ENCODE peak calls at places on chromosome 14, in eight cellular contexts. L is right cardiac atrium, U is A549, B is lung, M is psoas muscle, Q is esophagus muscularis mucosa, E is GM23248, P is IMR-90. J is an unnamed sample. For H3K4me1, the result is how much of the 10 kb centered on the place peaks cover.

GRCh38 chr14:54117401-54117800 is 160.8 kb upstream of the BMP4 start:
- DNase-seq in L (no peak), U (no peak), B (no peak), M (no peak), Q (no peak), E (no peak), P (no peak), J (no peak)

GRCh38 chr14:70707138-70708038 is 65.7 kb downstream of the TTC9 start:
- DNase-seq in L (no peak), U (no peak), B (peak), M (no peak), Q (no peak), E (peak), P (peak), J (peak)

GRCh38 chr14:20794644-20795369 is 7.8 kb downstream of the RNASE1 start:
- DNase-seq in L (no peak), U (no peak), B (no peak), M (no peak), Q (no peak), E (peak), P (no peak), J (no peak)

GRCh38 chr14:93337143-93337753 is 4.4 kb upstream of the BTBD7 start:
- DNase-seq in L (no peak), U (no peak), B (no peak), M (no peak), Q (no peak), E (no peak), P (no peak), J (no peak)

GRCh38 chr14:102323102-102323501 is 3.6 kb downstream of the ZNF839 start:
- DNase-seq in L (peak), U (peak), B (peak), M (peak), Q (peak), E (peak), P (peak), J (peak)

GRCh38 chr14:26330982-26331381 is 266.9 kb downstream of the NOVA1 start:
- DNase-seq in L (no peak), U (no peak), B (no peak), M (no peak), Q (no peak), E (no peak), P (no peak), J (no peak)

GRCh38 chr14:92646952-92647461 is 101.4 kb downstream of the LGMN start:
- DNase-seq in L (peak), U (no peak), B (no peak), M (no peak), Q (no peak), E (peak), P (peak), J (no peak)

GRCh38 chr14:92093320-92093719 is 13.1 kb downstream of the ATXN3 start:
- DNase-seq in L (no peak), U (no peak), B (no peak), M (no peak), Q (no peak), E (peak), P (no peak), J (no peak)

GRCh38 chr14:77111021-77111420 is 13.0 kb downstream of the CIPC start:
- DNase-seq in L (no peak), U (no peak), B (no peak), M (no peak), Q (no peak), E (peak), P (no peak), J (no peak)

GRCh38 chr14:86052868-86053267 is 522.9 kb downstream of the FLRT2 start:
- DNase-seq in L (no peak), U (no peak), B (no peak), M (no peak), Q (no peak), E (no peak), P (no peak), J (no peak)

GRCh38 chr14:64956697-64957412 is 14.3 kb upstream of the GPX2 start:
- DNase-seq in L (no peak), U (no peak), B (no peak), M (no peak), Q (no peak), E (no peak), P (no peak), J (no peak)

GRCh38 chr14:91929700-91930099 is 17.8 kb downstream of the FBLN5 start:
- DNase-seq in L (no peak), U (no peak), B (no peak), M (no peak), Q (no peak), E (peak), P (peak), J (no peak)

GRCh38 chr14:104930526-104931322 is 6.0 kb downstream of the PLD4 start:
- DNase-seq in L (peak), U (no peak), B (no peak), M (no peak), Q (no peak), E (no peak), P (no peak), J (no peak)

GRCh38 chr14:63878052-63878451 is 25.2 kb downstream of the SYNE2 start:
- DNase-seq in L (no peak), U (no peak), B (no peak), M (no peak), Q (no peak), E (no peak), P (no peak), J (no peak)

GRCh38 chr14:69612014-69612758 is 790 bp downstream of the SUSD6 start:
- DNase-seq in L (peak), U (peak), B (no peak), M (peak), Q (no peak), E (peak), P (peak), J (no peak)

GRCh38 chr14:72439707-72440106 is 454.2 kb downstream of the DPF3 start:
- DNase-seq in L (no peak), U (no peak), B (no peak), M (no peak), Q (no peak), E (no peak), P (no peak), J (no peak)

GRCh38 chr14:68775614-68776126 is 17.2 kb downstream of the ZFP36L1 start:
- DNase-seq in L (no peak), U (no peak), B (no peak), M (peak), Q (no peak), E (no peak), P (no peak), J (peak)

GRCh38 chr14:98103705-98104104 is 1168.3 kb downstream of the BCL11B start:
- DNase-seq in L (no peak), U (no peak), B (no peak), M (no peak), Q (peak), E (no peak), P (no peak), J (no peak)

GRCh38 chr14:104686624-104687517 is 2.5 kb upstream of the INF2 start:
- DNase-seq in L (peak), U (no peak), B (no peak), M (peak), Q (no peak), E (no peak), P (no peak), J (peak)

GRCh38 chr14:91237219-91237618 is 7.3 kb downstream of the GPR68 start:
- DNase-seq in L (no peak), U (no peak), B (no peak), M (no peak), Q (no peak), E (peak), P (peak), J (no peak)

GRCh38 chr14:92677087-92677668 is 71.2 kb downstream of the LGMN start:
- DNase-seq in L (no peak), U (no peak), B (no peak), M (no peak), Q (no peak), E (no peak), P (no peak), J (no peak)

GRCh38 chr14:61456720-61457119 is 135.3 kb downstream of the PRKCH start:
- DNase-seq in L (peak), U (peak), B (peak), M (peak), Q (peak), E (peak), P (peak), J (peak)

GRCh38 chr14:43338713-43339112 is 1168.4 kb downstream of the FSCB start:
- DNase-seq in L (no peak), U (no peak), B (no peak), M (no peak), Q (no peak), E (no peak), P (no peak), J (no peak)

GRCh38 chr14:47442206-47442605 is 233.2 kb downstream of the MDGA2 start:
- DNase-seq in L (no peak), U (no peak), B (no peak), M (no peak), Q (no peak), E (peak), P (no peak), J (no peak)

GRCh38 chr14:81766597-81766996 is 232.9 kb upstream of the SEL1L start:
- DNase-seq in L (no peak), U (no peak), B (no peak), M (no peak), Q (no peak), E (no peak), P (no peak), J (no peak)

GRCh38 chr14:24243336-24243836 is 963 bp upstream of the TINF2 start:
- DNase-seq in L (no peak), U (no peak), B (no peak), M (peak), Q (no peak), E (no peak), P (no peak), J (no peak)

GRCh38 chr14:101026341-101026740 is 122.8 kb upstream of the RTL1 start:
- DNase-seq in L (no peak), U (no peak), B (no peak), M (no peak), Q (no peak), E (no peak), P (no peak), J (no peak)
- H3K27ac ChIP-seq in L (no peak), U (no peak), B (no peak), M (no peak), Q (no peak), E (no peak), P (no peak), J (no peak)

GRCh38 chr14:95189400-95190162 is 32.3 kb upstream of the DICER1 start:
- DNase-seq in L (no peak), U (no peak), B (no peak), M (no peak), Q (no peak), E (no peak), P (no peak), J (no peak)

GRCh38 chr14:95191445-95192199 is 34.3 kb upstream of the DICER1 start:
- DNase-seq in L (no peak), U (no peak), B (no peak), M (no peak), Q (no peak), E (no peak), P (no peak), J (no peak)

GRCh38 chr14:95192306-95192705 is 35.0 kb upstream of the DICER1 start:
- DNase-seq in L (no peak), U (no peak), B (no peak), M (no peak), Q (no peak), E (no peak), P (no peak), J (no peak)

GRCh38 chr14:95190857-95191256 is 33.5 kb upstream of the DICER1 start:
- DNase-seq in L (no peak), U (no peak), B (no peak), M (no peak), Q (no peak), E (no peak), P (no peak), J (no peak)

GRCh38 chr14:95190346-95190840 is 33.1 kb upstream of the DICER1 start:
- DNase-seq in L (no peak), U (no peak), B (no peak), M (no peak), Q (no peak), E (no peak), P (no peak), J (no peak)
- H3K4me1 ChIP-seq in L (under half), U (under half), B (under half), M (under half), Q (under half), E (under half), P (under half), J (under half)

GRCh38 chr14:56023681-56024080 is 94.5 kb upstream of the PELI2 start:
- DNase-seq in L (no peak), U (no peak), B (no peak), M (no peak), Q (no peak), E (no peak), P (no peak), J (no peak)

GRCh38 chr14:56027421-56027820 is 90.8 kb upstream of the PELI2 start:
- DNase-seq in L (no peak), U (no peak), B (no peak), M (no peak), Q (no peak), E (no peak), P (no peak), J (no peak)

GRCh38 chr14:56027916-56028637 is 90.1 kb upstream of the PELI2 start:
- DNase-seq in L (no peak), U (no peak), B (no peak), M (no peak), Q (no peak), E (no peak), P (no peak), J (no peak)

GRCh38 chr14:56025191-56025590 is 93.0 kb upstream of the PELI2 start:
- DNase-seq in L (no peak), U (no peak), B (no peak), M (no peak), Q (no peak), E (no peak), P (no peak), J (no peak)
- H3K4me3 ChIP-seq in L (no peak), U (no peak), B (no peak), M (no peak), Q (no peak), E (no peak), P (no peak), J (no peak)

GRCh38 chr14:96285667-96286066 is 29.7 kb downstream of the BDKRB1 start:
- DNase-seq in L (peak), U (no peak), B (no peak), M (no peak), Q (peak), E (no peak), P (peak), J (no peak)
- H3K27ac ChIP-seq in L (peak), U (no peak), B (peak), M (no peak), Q (peak), E (no peak), P (peak), J (no peak)

GRCh38 chr14:22812744-22813143 is 2.5 kb downstream of the SLC7A7 start:
- DNase-seq in L (no peak), U (no peak), B (no peak), M (no peak), Q (no peak), E (no peak), P (no peak), J (no peak)

GRCh38 chr14:22813145-22813544 is 2.1 kb downstream of the SLC7A7 start:
- DNase-seq in L (no peak), U (no peak), B (no peak), M (no peak), Q (no peak), E (no peak), P (no peak), J (no peak)

GRCh38 chr14:22814373-22814772 is 862 bp downstream of the SLC7A7 start:
- DNase-seq in L (no peak), U (no peak), B (no peak), M (no peak), Q (no peak), E (no peak), P (no peak), J (no peak)

GRCh38 chr14:22811752-22812151 is 3.5 kb downstream of the SLC7A7 start:
- DNase-seq in L (no peak), U (no peak), B (no peak), M (no peak), Q (no peak), E (no peak), P (peak), J (no peak)

DNA sequence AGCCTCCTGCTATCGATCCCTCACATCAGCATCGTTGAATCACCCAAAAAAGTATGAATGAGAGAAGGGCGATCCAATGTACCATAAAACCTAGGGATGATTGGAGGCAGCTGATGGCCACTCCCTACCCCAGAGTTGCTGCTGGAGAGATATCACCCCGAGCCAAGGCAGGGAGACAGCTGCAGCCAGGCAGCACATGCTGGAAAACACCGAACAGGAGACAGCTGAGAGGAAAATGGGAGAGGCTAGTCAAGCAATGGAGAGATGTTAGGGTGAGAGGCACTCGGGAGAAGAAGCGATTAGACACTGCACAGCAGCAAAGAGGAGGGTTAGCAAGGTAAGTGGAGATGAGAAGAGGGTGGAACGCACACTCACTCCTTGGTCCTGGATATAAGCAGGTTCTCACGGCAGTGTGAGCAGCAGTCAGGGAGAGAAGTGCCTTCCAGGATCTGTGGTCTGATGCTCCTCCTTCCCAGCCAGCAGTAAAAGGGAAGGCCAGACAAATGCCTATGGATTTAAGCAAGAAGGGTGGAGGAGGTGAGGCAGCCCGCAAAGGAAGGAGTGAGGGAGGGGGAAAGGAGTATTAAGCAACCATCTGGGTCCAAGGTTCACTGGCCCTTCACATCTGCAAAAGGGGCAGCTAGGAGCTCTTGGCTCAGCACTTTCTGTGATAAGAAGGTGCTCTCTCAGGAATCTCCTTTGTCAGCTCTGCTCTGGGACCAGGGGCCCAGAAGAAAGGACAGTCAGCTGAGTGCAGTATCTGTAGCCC is at the start of gene SLC7A7:
- DNase-seq in L (no peak), U (peak), B (peak), M (no peak), Q (no peak), E (no peak), P (no peak), J (no peak)
- H3K4me1 ChIP-seq in L (under half), U (under half), B (under half), M (under half), Q (under half), E (under half), P (under half), J (under half)

J was measured in tibial artery.